ENCODE peak calls at places on chromosomes 1 and 21, in seven cellular contexts. H, B, V, G, F, Y and C are unnamed samples.

GRCh38 chr1:19066874-19067186 is 110.4 kb upstream of the IFFO2 start:
- DNase-seq in H (no peak), B (no peak), V (no peak), G (peak), F (no peak), Y (no peak), C (no peak)

GRCh38 chr1:94643776-94644175 is 102.2 kb upstream of the F3 start:
- DNase-seq in H (no peak), B (no peak), V (no peak), G (no peak), F (no peak), Y (no peak), C (no peak)

GRCh38 chr1:173749137-173749536 is 34.4 kb downstream of the KLHL20 start:
- DNase-seq in H (no peak), B (no peak), V (no peak), G (no peak), F (no peak), Y (no peak), C (no peak)

GRCh38 chr1:6871300-6871972 is 86.2 kb downstream of the CAMTA1 start:
- DNase-seq in H (no peak), B (no peak), V (no peak), G (no peak), F (no peak), Y (no peak), C (no peak)

GRCh38 chr1:208149213-208149612 is 95.0 kb downstream of the PLXNA2 start:
- DNase-seq in H (no peak), B (no peak), V (no peak), G (no peak), F (no peak), Y (no peak), C (no peak)

GRCh38 chr1:111089638-111090037 is 50.3 kb downstream of the DRAM2 start:
- DNase-seq in H (no peak), B (no peak), V (no peak), G (no peak), F (no peak), Y (no peak), C (no peak)

GRCh38 chr1:170864238-170864637 is 71.1 kb upstream of the MROH9 start:
- DNase-seq in H (peak), B (no peak), V (no peak), G (no peak), F (no peak), Y (no peak), C (no peak)

GRCh38 chr1:174417921-174418320 is 29.8 kb upstream of the GPR52 start:
- DNase-seq in H (no peak), B (no peak), V (no peak), G (no peak), F (no peak), Y (no peak), C (no peak)

GRCh38 chr1:2050482-2050792 is 226 bp downstream of the PRKCZ start:
- DNase-seq in H (no peak), B (no peak), V (no peak), G (no peak), F (no peak), Y (no peak), C (no peak)

GRCh38 chr1:164728719-164729118 is 169.7 kb downstream of the PBX1 start:
- DNase-seq in H (no peak), B (no peak), V (no peak), G (no peak), F (no peak), Y (no peak), C (no peak)

GRCh38 chr1:151472852-151473731 is 13.8 kb upstream of the POGZ start:
- DNase-seq in H (peak), B (no peak), V (peak), G (peak), F (peak), Y (peak), C (no peak)

GRCh38 chr1:230977781-230978490 is 725 bp downstream of the TTC13 start:
- DNase-seq in H (peak), B (no peak), V (peak), G (peak), F (peak), Y (peak), C (no peak)

GRCh38 chr1:81304187-81304586 is 496.5 kb upstream of the ADGRL2 start:
- DNase-seq in H (no peak), B (no peak), V (no peak), G (no peak), F (no peak), Y (no peak), C (no peak)

GRCh38 chr1:223845810-223846667 is at the start of gene TP53BP2:
- DNase-seq in H (peak), B (peak), V (peak), G (peak), F (peak), Y (peak), C (peak)

GRCh38 chr1:206508956-206509355 is 1.6 kb downstream of the RASSF5 start:
- DNase-seq in H (no peak), B (no peak), V (no peak), G (no peak), F (no peak), Y (peak), C (no peak)

GRCh38 chr1:196063952-196064351 is 544.3 kb downstream of the KCNT2 start:
- DNase-seq in H (no peak), B (no peak), V (no peak), G (no peak), F (no peak), Y (no peak), C (no peak)

GRCh38 chr1:97073936-97074335 is 352.4 kb downstream of the PTBP2 start:
- DNase-seq in H (no peak), B (no peak), V (no peak), G (no peak), F (no peak), Y (no peak), C (no peak)

GRCh38 chr1:68495532-68495931 is 1.4 kb downstream of the DEPDC1 start:
- DNase-seq in H (no peak), B (no peak), V (no peak), G (no peak), F (no peak), Y (no peak), C (no peak)

GRCh38 chr21:45319461-45320211 is 31.9 kb upstream of the POFUT2 start:
- DNase-seq in H (peak), B (peak), V (no peak), G (no peak), F (no peak), Y (peak), C (no peak)

GRCh38 chr1:162357681-162358266 is 18.9 kb downstream of the SPATA46 start:
- DNase-seq in H (no peak), B (no peak), V (no peak), G (peak), F (peak), Y (no peak), C (no peak)

GRCh38 chr1:23805025-23805424 is 4.5 kb upstream of the GALE start:
- DNase-seq in H (no peak), B (no peak), V (no peak), G (no peak), F (no peak), Y (no peak), C (no peak)

GRCh38 chr21:45540601-45540970 is 1.7 kb downstream of the SLC19A1 start:
- DNase-seq in H (peak), B (peak), V (peak), G (no peak), F (peak), Y (peak), C (peak)

GRCh38 chr1:152007047-152007446 is 13.4 kb upstream of the S100A10 start:
- DNase-seq in H (no peak), B (no peak), V (no peak), G (no peak), F (no peak), Y (no peak), C (no peak)

GRCh38 chr1:54375331-54376084 is 30.7 kb downstream of the SSBP3 start:
- DNase-seq in H (no peak), B (no peak), V (no peak), G (no peak), F (peak), Y (no peak), C (no peak)

GRCh38 chr1:33256335-33256700 is at the start of gene ZNF362:
- DNase-seq in H (peak), B (no peak), V (peak), G (peak), F (peak), Y (peak), C (no peak)

GRCh38 chr1:172269644-172270043 is 150.8 kb upstream of the C1orf105 start:
- DNase-seq in H (no peak), B (no peak), V (no peak), G (no peak), F (no peak), Y (no peak), C (no peak)

GRCh38 chr1:11059166-11059989 is 440 bp downstream of the SRM start:
- DNase-seq in H (peak), B (no peak), V (no peak), G (no peak), F (no peak), Y (peak), C (no peak)

GRCh38 chr1:218374401-218374848 is 29.3 kb downstream of the TGFB2 start:
- DNase-seq in H (no peak), B (no peak), V (no peak), G (no peak), F (no peak), Y (no peak), C (no peak)

GRCh38 chr1:2636733-2637132 is 3.9 kb upstream of the MMEL1 start:
- DNase-seq in H (no peak), B (peak), V (no peak), G (no peak), F (no peak), Y (no peak), C (no peak)

GRCh38 chr21:37263827-37264226 is 3.3 kb downstream of the VPS26C start:
- DNase-seq in H (no peak), B (no peak), V (no peak), G (no peak), F (no peak), Y (no peak), C (no peak)

GRCh38 chr1:229287257-229287656 is 16.3 kb downstream of the RAB4A start:
- DNase-seq in H (no peak), B (no peak), V (no peak), G (no peak), F (no peak), Y (no peak), C (no peak)

GRCh38 chr1:232984577-232985425 is 34.4 kb downstream of the NTPCR start:
- DNase-seq in H (no peak), B (no peak), V (no peak), G (no peak), F (no peak), Y (no peak), C (no peak)

GRCh38 chr1:107669996-107670395 is 295.0 kb downstream of the VAV3 start:
- DNase-seq in H (peak), B (no peak), V (peak), G (no peak), F (no peak), Y (no peak), C (no peak)

DNA sequence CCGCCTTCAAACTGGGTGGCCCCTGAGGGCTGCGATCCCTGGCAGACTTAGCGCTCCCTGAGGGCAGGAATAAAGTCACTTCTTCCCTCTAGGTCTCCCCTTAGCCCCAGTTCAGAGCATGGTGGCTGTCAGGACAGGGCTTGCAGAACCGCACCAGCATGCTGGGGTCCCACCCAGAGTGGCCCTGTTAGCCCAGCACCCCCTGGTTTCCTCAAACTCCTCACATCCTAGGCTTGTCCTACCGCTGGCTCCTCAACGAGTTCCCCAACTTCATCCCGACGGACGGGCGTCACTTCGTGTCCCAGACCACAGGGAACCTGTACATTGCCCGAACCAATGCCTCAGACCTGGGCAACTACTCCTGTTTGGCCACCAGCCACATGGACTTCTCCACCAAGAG is 15.8 kb downstream of the CNTN2 start:
- DNase-seq in H (no peak), B (no peak), V (no peak), G (no peak), F (no peak), Y (peak), C (no peak)
- TF ChIP-seq CTCF in H (no peak), B (no peak), V (no peak), G (no peak), F (no peak), Y (no peak), C (no peak)

GRCh38 chr1:29513357-29513756 is 277.0 kb downstream of the PTPRU start:
- DNase-seq in H (no peak), B (peak), V (no peak), G (peak), F (peak), Y (no peak), C (no peak)
- TF ChIP-seq CTCF in H (no peak), B (peak), V (no peak), G (no peak), F (no peak), Y (peak), C (no peak)

GRCh38 chr1:184467295-184467694 is 80.5 kb downstream of the C1orf21 start:
- DNase-seq in H (no peak), B (no peak), V (no peak), G (no peak), F (no peak), Y (no peak), C (no peak)

GRCh38 chr1:184463680-184464079 is 76.9 kb downstream of the C1orf21 start:
- DNase-seq in H (no peak), B (no peak), V (no peak), G (no peak), F (no peak), Y (no peak), C (no peak)

GRCh38 chr1:184464757-184465156 is 77.9 kb downstream of the C1orf21 start:
- DNase-seq in H (no peak), B (no peak), V (no peak), G (no peak), F (no peak), Y (no peak), C (no peak)

GRCh38 chr1:184462990-184463389 is 76.2 kb downstream of the C1orf21 start:
- DNase-seq in H (no peak), B (no peak), V (no peak), G (no peak), F (no peak), Y (no peak), C (no peak)

GRCh38 chr1:184465489-184466146 is 78.8 kb downstream of the C1orf21 start:
- DNase-seq in H (no peak), B (no peak), V (no peak), G (no peak), F (no peak), Y (no peak), C (no peak)
- TF ChIP-seq CTCF in H (no peak), B (no peak), V (peak), G (no peak), F (no peak), Y (peak), C (no peak)

GRCh38 chr1:117795190-117795589 is 134.2 kb downstream of the GDAP2 start:
- DNase-seq in H (no peak), B (no peak), V (no peak), G (no peak), F (no peak), Y (peak), C (no peak)
- TF ChIP-seq CTCF in H (no peak), B (no peak), V (no peak), G (no peak), F (no peak), Y (no peak), C (no peak)

DNA sequence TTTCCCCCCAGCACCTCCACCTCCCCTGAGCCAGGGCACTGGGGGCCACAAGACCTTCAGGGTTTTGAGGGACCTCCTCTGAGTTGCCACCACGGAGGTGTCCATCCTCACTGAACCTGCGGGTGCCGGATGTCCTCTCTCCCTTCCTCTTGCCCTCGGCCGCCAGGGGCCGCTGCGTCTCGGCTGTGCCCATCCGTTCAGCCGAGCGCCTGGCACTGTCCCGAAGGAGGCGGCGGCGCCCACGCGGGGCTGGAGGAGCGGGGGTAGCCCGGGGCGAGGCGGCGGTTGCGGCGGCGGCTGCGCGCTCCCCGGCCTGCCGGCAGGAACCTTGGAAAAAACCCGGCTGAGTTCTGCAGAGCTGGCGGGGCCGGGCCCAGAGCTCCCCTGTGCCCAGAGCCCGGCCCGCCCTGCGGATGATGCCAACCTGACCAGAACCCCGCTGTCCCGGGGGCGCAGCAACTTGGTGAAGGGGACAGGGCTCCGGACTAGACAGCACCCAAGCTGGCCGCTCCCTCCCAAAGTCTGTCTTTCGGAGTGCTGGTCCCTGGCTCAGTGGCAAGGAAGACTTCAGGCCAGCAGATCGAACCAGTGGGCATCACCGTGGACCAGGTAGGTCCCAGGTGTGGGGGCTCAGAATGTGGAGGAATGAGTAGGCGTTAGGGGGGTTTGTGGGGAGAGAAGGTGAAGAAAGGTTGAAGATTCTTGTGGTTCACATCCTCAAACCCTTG is 3.7 kb upstream of the PPM1J start:
- DNase-seq in H (peak), B (no peak), V (peak), G (peak), F (peak), Y (peak), C (peak)
- TF ChIP-seq CTCF in H (peak), B (peak), V (peak), G (peak), F (peak), Y (peak), C (peak)

DNA sequence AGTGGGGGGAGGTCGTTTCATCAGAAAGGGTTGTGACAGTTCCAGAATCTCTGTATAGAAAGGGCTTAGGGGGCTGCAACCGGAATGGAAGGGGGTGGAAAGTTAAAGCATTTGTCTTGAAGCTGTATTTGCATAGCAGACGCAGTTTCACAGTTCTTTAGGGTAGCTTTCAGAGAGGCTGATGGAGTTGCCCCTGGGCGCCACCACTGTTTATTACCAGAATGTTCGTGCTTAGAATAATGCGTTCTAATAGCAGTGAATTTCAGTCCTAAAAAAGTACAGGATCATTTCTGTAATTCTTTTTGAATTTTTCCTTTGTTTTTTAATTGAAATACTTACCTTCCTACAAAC is 1.3 kb downstream of the EXO1 start:
- DNase-seq in H (no peak), B (no peak), V (no peak), G (no peak), F (no peak), Y (no peak), C (no peak)
- TF ChIP-seq CTCF in H (no peak), B (no peak), V (no peak), G (no peak), F (no peak), Y (no peak), C (no peak)

DNA sequence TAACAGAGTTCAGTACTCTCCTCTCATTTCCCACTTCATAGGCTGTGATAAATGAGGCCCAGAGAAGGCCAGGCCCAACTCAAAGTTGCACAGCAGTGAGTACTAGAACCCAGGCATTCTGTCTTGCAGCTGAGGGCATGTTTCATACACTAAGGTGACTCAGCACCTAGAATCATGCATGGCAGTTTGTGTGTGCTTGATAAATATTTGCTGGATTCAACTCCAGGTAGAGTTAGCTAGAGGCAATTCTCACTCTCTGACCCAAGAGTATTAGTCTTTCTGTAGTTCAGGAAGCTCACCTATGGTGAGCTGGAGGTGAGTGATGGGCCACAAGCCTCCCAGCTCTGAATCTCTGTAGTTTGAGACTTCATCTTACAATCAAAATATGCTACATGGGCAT is 10.7 kb downstream of the NKAIN1 start:
- DNase-seq in H (no peak), B (no peak), V (no peak), G (no peak), F (no peak), Y (no peak), C (no peak)
- TF ChIP-seq CTCF in H (no peak), B (no peak), V (no peak), G (no peak), F (no peak), Y (no peak), C (no peak)